ENCODE peak calls at places on chromosome 18, in ten cellular contexts. J is choroid plexus epithelial cell; O is cardiac fibroblast; Z is cardiac muscle cell; N is heart left ventricle; W is tibial nerve; T is A549; C is CD8-positive, alpha-beta T cell; I is ovary; Y is PC-9. V is an unnamed sample.

GRCh38 chr18:3330622-3331021 is 68.7 kb downstream of the MYL12B start:
- DNase-seq in J (no peak), O (no peak), Z (no peak), N (no peak), W (no peak), T (no peak), C (no peak), I (no peak), Y (no peak), V (no peak)

GRCh38 chr18:48405108-48405507 is 4.1 kb downstream of the ZBTB7C start:
- DNase-seq in J (no peak), O (peak), Z (no peak), N (no peak), W (no peak), T (no peak), C (no peak), I (no peak), Y (peak), V (peak)

GRCh38 chr18:45467307-45467706 is 148.0 kb upstream of the SLC14A2 start:
- DNase-seq in J (no peak), O (no peak), Z (no peak), N (peak), W (no peak), T (no peak), C (no peak), I (no peak), Y (no peak), V (peak)

GRCh38 chr18:56200381-56200831 is 438.0 kb downstream of the TXNL1 start:
- DNase-seq in J (peak), O (peak), Z (no peak), N (no peak), W (no peak), T (no peak), C (no peak), I (no peak), Y (no peak), V (peak)

GRCh38 chr18:64167408-64167807 is 18.5 kb upstream of the LINC00305 start:
- DNase-seq in J (no peak), O (no peak), Z (no peak), N (no peak), W (no peak), T (no peak), C (no peak), I (no peak), Y (no peak), V (no peak)

GRCh38 chr18:68150976-68151375 is 563.9 kb downstream of the TMX3 start:
- DNase-seq in J (no peak), O (no peak), Z (no peak), N (no peak), W (no peak), T (no peak), C (no peak), I (no peak), Y (no peak), V (no peak)

GRCh38 chr18:50334546-50335152 is 40.2 kb upstream of the SKA1 start:
- DNase-seq in J (no peak), O (no peak), Z (no peak), N (no peak), W (no peak), T (no peak), C (no peak), I (no peak), Y (no peak), V (no peak)

GRCh38 chr18:14959550-14959949 is 211.6 kb downstream of the ANKRD30B start:
- DNase-seq in J (no peak), O (no peak), Z (no peak), N (no peak), W (no peak), T (no peak), C (no peak), I (no peak), Y (no peak), V (no peak)

GRCh38 chr18:3789525-3789924 is 339.6 kb downstream of the TGIF1 start:
- DNase-seq in J (no peak), O (no peak), Z (no peak), N (no peak), W (no peak), T (no peak), C (no peak), I (no peak), Y (no peak), V (no peak)

GRCh38 chr18:9734189-9734588 is 26.1 kb downstream of the RAB31 start:
- DNase-seq in J (no peak), O (no peak), Z (no peak), N (no peak), W (no peak), T (no peak), C (no peak), I (no peak), Y (peak), V (no peak)

GRCh38 chr18:54161267-54161666 is 63.2 kb downstream of the MBD2 start:
- DNase-seq in J (no peak), O (no peak), Z (no peak), N (no peak), W (no peak), T (no peak), C (no peak), I (no peak), Y (no peak), V (peak)

GRCh38 chr18:26386421-26386820 is 160.2 kb downstream of the TAF4B start:
- DNase-seq in J (peak), O (peak), Z (no peak), N (no peak), W (no peak), T (no peak), C (no peak), I (no peak), Y (no peak), V (peak)

GRCh38 chr18:23138470-23138869 is 3.2 kb downstream of the CABLES1 start:
- DNase-seq in J (no peak), O (no peak), Z (peak), N (peak), W (no peak), T (no peak), C (no peak), I (no peak), Y (no peak), V (no peak)

GRCh38 chr18:42298744-42299685 is 344.0 kb downstream of the PIK3C3 start:
- DNase-seq in J (peak), O (peak), Z (peak), N (peak), W (peak), T (peak), C (peak), I (peak), Y (no peak), V (peak)

GRCh38 chr18:48621240-48621639 is 82.4 kb downstream of the CTIF start:
- DNase-seq in J (peak), O (peak), Z (no peak), N (no peak), W (no peak), T (peak), C (no peak), I (no peak), Y (no peak), V (peak)

GRCh38 chr18:45670281-45670962 is 53.6 kb upstream of the SLC14A1 start:
- DNase-seq in J (peak), O (peak), Z (no peak), N (no peak), W (no peak), T (no peak), C (peak), I (no peak), Y (no peak), V (peak)

GRCh38 chr18:64659186-64659585 is 510.3 kb upstream of the LINC00305 start:
- DNase-seq in J (no peak), O (no peak), Z (no peak), N (no peak), W (no peak), T (no peak), C (no peak), I (no peak), Y (no peak), V (no peak)

GRCh38 chr18:45416168-45416567 is 199.1 kb upstream of the SLC14A2 start:
- DNase-seq in J (peak), O (peak), Z (no peak), N (no peak), W (no peak), T (no peak), C (no peak), I (no peak), Y (no peak), V (peak)

GRCh38 chr18:70288171-70288850 is 534 bp upstream of the SOCS6 start:
- DNase-seq in J (peak), O (peak), Z (no peak), N (peak), W (no peak), T (no peak), C (no peak), I (peak), Y (no peak), V (no peak)

GRCh38 chr18:46297621-46298020 is 193.4 kb downstream of the HAUS1 start:
- DNase-seq in J (no peak), O (no peak), Z (no peak), N (no peak), W (no peak), T (no peak), C (no peak), I (no peak), Y (peak), V (no peak)

GRCh38 chr18:46555724-46556123 is 101.3 kb downstream of the LOXHD1 start:
- DNase-seq in J (peak), O (peak), Z (peak), N (no peak), W (no peak), T (peak), C (no peak), I (no peak), Y (no peak), V (no peak)

GRCh38 chr18:12278765-12279682 is 24.9 kb downstream of the CIDEA start:
- DNase-seq in J (peak), O (peak), Z (peak), N (peak), W (peak), T (no peak), C (no peak), I (peak), Y (no peak), V (peak)

GRCh38 chr18:70636991-70637390 is 348.1 kb downstream of the SOCS6 start:
- DNase-seq in J (no peak), O (peak), Z (no peak), N (no peak), W (no peak), T (no peak), C (no peak), I (no peak), Y (no peak), V (no peak)

GRCh38 chr18:48680871-48681270 is 142.0 kb downstream of the CTIF start:
- DNase-seq in J (peak), O (peak), Z (no peak), N (peak), W (peak), T (no peak), C (no peak), I (peak), Y (no peak), V (no peak)

GRCh38 chr18:9094307-9095226 is 7.9 kb upstream of the NDUFV2 start:
- DNase-seq in J (peak), O (peak), Z (no peak), N (no peak), W (no peak), T (peak), C (no peak), I (no peak), Y (peak), V (peak)

GRCh38 chr18:56748698-56749268 is 97.6 kb downstream of the WDR7 start:
- DNase-seq in J (peak), O (peak), Z (peak), N (no peak), W (no peak), T (peak), C (no peak), I (no peak), Y (no peak), V (peak)

GRCh38 chr18:77140439-77141109 is 8.0 kb upstream of the MBP start:
- DNase-seq in J (no peak), O (peak), Z (no peak), N (peak), W (no peak), T (no peak), C (no peak), I (no peak), Y (no peak), V (no peak)

GRCh38 chr18:47036298-47036874 is 965 bp upstream of the ELOA2 start:
- DNase-seq in J (peak), O (peak), Z (peak), N (no peak), W (no peak), T (peak), C (no peak), I (no peak), Y (no peak), V (peak)

GRCh38 chr18:79522451-79523220 is 126.9 kb downstream of the NFATC1 start:
- DNase-seq in J (no peak), O (no peak), Z (no peak), N (no peak), W (no peak), T (no peak), C (peak), I (peak), Y (no peak), V (no peak)
- H3K4me3 ChIP-seq in J (no peak), O (no peak), Z (no peak), N (no peak), W (no peak), T (no peak), C (peak), I (no peak), Y (no peak), V (no peak)

GRCh38 chr18:59044855-59045254 is 94.8 kb upstream of the SEC11C start:
- DNase-seq in J (no peak), O (no peak), Z (no peak), N (no peak), W (no peak), T (no peak), C (no peak), I (no peak), Y (no peak), V (no peak)
- TF ChIP-seq CTCF in J (no peak), O (no peak), Z (no peak), N (no peak), W (no peak), T (no peak), C (no peak), I (no peak), Y (no peak), V (no peak)

GRCh38 chr18:35231052-35231451 is 9.8 kb upstream of the ZNF397 start:
- DNase-seq in J (peak), O (peak), Z (peak), N (peak), W (peak), T (peak), C (peak), I (peak), Y (no peak), V (peak)
- H3K4me3 ChIP-seq in J (peak), O (no peak), Z (peak), N (peak), W (no peak), T (no peak), C (no peak), I (no peak), Y (peak), V (no peak)

GRCh38 chr18:27685807-27686412 is 491.0 kb downstream of the CDH2 start:
- DNase-seq in J (peak), O (peak), Z (peak), N (no peak), W (no peak), T (peak), C (no peak), I (no peak), Y (no peak), V (peak)
- TF ChIP-seq CTCF in J (peak), O (peak), Z (peak), N (peak), W (peak), T (peak), C (no peak), I (no peak), Y (peak), V (peak)

GRCh38 chr18:7958897-7959146 is 391.7 kb downstream of the PTPRM start:
- DNase-seq in J (no peak), O (no peak), Z (no peak), N (no peak), W (no peak), T (no peak), C (no peak), I (no peak), Y (no peak), V (no peak)
- H3K4me3 ChIP-seq in J (peak), O (peak), Z (no peak), N (no peak), W (no peak), T (peak), C (no peak), I (no peak), Y (peak), V (no peak)

GRCh38 chr18:5600376-5601071 is 56.7 kb upstream of the EPB41L3 start:
- DNase-seq in J (peak), O (peak), Z (peak), N (no peak), W (no peak), T (no peak), C (no peak), I (no peak), Y (no peak), V (peak)
- TF ChIP-seq CTCF in J (peak), O (peak), Z (peak), N (no peak), W (no peak), T (peak), C (no peak), I (no peak), Y (peak), V (peak)

GRCh38 chr18:59142274-59142673 is 2.6 kb downstream of the SEC11C start:
- DNase-seq in J (no peak), O (no peak), Z (no peak), N (no peak), W (no peak), T (no peak), C (no peak), I (no peak), Y (no peak), V (no peak)
- H3K4me3 ChIP-seq in J (no peak), O (no peak), Z (no peak), N (no peak), W (no peak), T (no peak), C (no peak), I (no peak), Y (no peak), V (no peak)